ENCODE peak calls at places on chromosome 13, in six cellular contexts. R is AG09319, I is CD14-positive monocyte, Q is adrenal gland, G is A549, T is psoas muscle. J is an unnamed sample.
A peak's percentile ranks its signal among the peaks of the same experiment; 100 is the strongest.

GRCh38 chr13:24615911-24616472 is 64.2 kb upstream of the ATP12A start:
- DNase-seq in R (no peak), I (no peak), Q (no peak), G (no peak), T (no peak), J (no peak)

GRCh38 chr13:30319130-30319529 is 11.8 kb upstream of the KATNAL1 start:
- DNase-seq in R (no peak), I (no peak), Q (no peak), G (no peak), T (no peak), J (no peak)

GRCh38 chr13:87827479-87827878 is 156.3 kb downstream of the SLITRK5 start:
- DNase-seq in R (no peak), I (no peak), Q (no peak), G (no peak), T (no peak), J (no peak)

GRCh38 chr13:46679369-46680180 is 117.4 kb downstream of the ESD start:
- DNase-seq in R (peak; percentile 57), I (no peak), Q (no peak), G (no peak), T (no peak), J (no peak)

GRCh38 chr13:32642858-32643257 is 56.6 kb downstream of the PDS5B start:
- DNase-seq in R (no peak), I (no peak), Q (no peak), G (no peak), T (no peak), J (no peak)

GRCh38 chr13:42968906-42969305 is 23.1 kb downstream of the EPSTI1 start:
- DNase-seq in R (no peak), I (no peak), Q (no peak), G (no peak), T (no peak), J (peak; percentile 37)

GRCh38 chr13:105530468-105530867 is 1005.0 kb downstream of the EFNB2 start:
- DNase-seq in R (no peak), I (no peak), Q (no peak), G (no peak), T (no peak), J (no peak)

GRCh38 chr13:91347996-91348905 is 764 bp downstream of the MIR17HG start:
- DNase-seq in R (no peak), I (peak; percentile 59), Q (peak; percentile 20), G (peak; percentile 48), T (peak; percentile 64), J (peak; percentile 37)

GRCh38 chr13:94065741-94066140 is 413.7 kb downstream of the DCT start:
- DNase-seq in R (no peak), I (no peak), Q (no peak), G (no peak), T (no peak), J (no peak)

GRCh38 chr13:24605923-24606372 is 74.3 kb upstream of the ATP12A start:
- DNase-seq in R (no peak), I (no peak), Q (no peak), G (no peak), T (no peak), J (no peak)

GRCh38 chr13:71759506-71760225 is 107.3 kb downstream of the DACH1 start:
- DNase-seq in R (no peak), I (no peak), Q (no peak), G (no peak), T (no peak), J (no peak)

GRCh38 chr13:110302154-110302553 is 4.8 kb downstream of the COL4A1 start:
- DNase-seq in R (no peak), I (no peak), Q (no peak), G (no peak), T (no peak), J (no peak)

GRCh38 chr13:26656919-26657318 is 99.4 kb downstream of the WASF3 start:
- DNase-seq in R (peak; percentile 20), I (no peak), Q (peak; percentile 68), G (no peak), T (no peak), J (no peak)

GRCh38 chr13:112767506-112768471 is 78.0 kb downstream of the ATP11A start:
- DNase-seq in R (no peak), I (peak; percentile 83), Q (peak; percentile 51), G (no peak), T (no peak), J (no peak)

GRCh38 chr13:106063591-106064308 is 471.7 kb downstream of the EFNB2 start:
- DNase-seq in R (no peak), I (no peak), Q (no peak), G (no peak), T (no peak), J (no peak)

GRCh38 chr13:51759240-51759639 is 44.7 kb downstream of the DHRS12 start:
- DNase-seq in R (no peak), I (no peak), Q (no peak), G (no peak), T (no peak), J (no peak)

GRCh38 chr13:40187836-40188591 is 478.4 kb downstream of the FOXO1 start:
- DNase-seq in R (no peak), I (no peak), Q (no peak), G (no peak), T (no peak), J (no peak)

GRCh38 chr13:31204592-31204991 is 4.8 kb downstream of the B3GLCT start:
- DNase-seq in R (peak; percentile 32), I (no peak), Q (no peak), G (peak; percentile 10), T (no peak), J (no peak)

GRCh38 chr13:100019780-100020356 is 38.3 kb downstream of the ZIC2 start:
- DNase-seq in R (no peak), I (no peak), Q (no peak), G (no peak), T (no peak), J (no peak)

GRCh38 chr13:93698016-93698613 is 471.5 kb downstream of the GPC6 start:
- DNase-seq in R (no peak), I (no peak), Q (no peak), G (no peak), T (no peak), J (no peak)

GRCh38 chr13:91133941-91134772 is 213.3 kb upstream of the MIR17HG start:
- DNase-seq in R (no peak), I (no peak), Q (peak; percentile 34), G (peak; percentile 18), T (no peak), J (peak; percentile 17)

GRCh38 chr13:27270594-27271520 is at the start of gene RASL11A:
- DNase-seq in R (peak; percentile 87), I (peak; percentile 55), Q (peak; percentile 79), G (peak; percentile 41), T (peak; percentile 91), J (peak; percentile 77)

GRCh38 chr13:112182831-112183543 is 116.0 kb downstream of the SOX1 start:
- DNase-seq in R (no peak), I (no peak), Q (no peak), G (no peak), T (no peak), J (no peak)

GRCh38 chr13:32811297-32811800 is 204.9 kb upstream of the KL start:
- DNase-seq in R (peak; percentile 60), I (no peak), Q (no peak), G (no peak), T (no peak), J (no peak)

GRCh38 chr13:20489185-20489820 is 36.4 kb downstream of the CRYL1 start:
- DNase-seq in R (no peak), I (no peak), Q (no peak), G (no peak), T (no peak), J (no peak)

GRCh38 chr13:80399340-80400163 is 58.6 kb upstream of the SPRY2 start:
- DNase-seq in R (no peak), I (no peak), Q (no peak), G (no peak), T (no peak), J (no peak)

GRCh38 chr13:111941845-111942447 is 125.0 kb upstream of the SOX1 start:
- DNase-seq in R (no peak), I (no peak), Q (no peak), G (no peak), T (no peak), J (no peak)

GRCh38 chr13:28489536-28489935 is 5.4 kb downstream of the FLT1 start:
- DNase-seq in R (peak; percentile 57), I (no peak), Q (no peak), G (no peak), T (no peak), J (no peak)

GRCh38 chr13:28492527-28493367 is 2.2 kb downstream of the FLT1 start:
- DNase-seq in R (no peak), I (no peak), Q (no peak), G (no peak), T (no peak), J (no peak)

GRCh38 chr13:28488376-28489005 is 6.4 kb downstream of the FLT1 start:
- DNase-seq in R (no peak), I (no peak), Q (no peak), G (no peak), T (no peak), J (no peak)

GRCh38 chr13:28493740-28494536 is 990 bp downstream of the FLT1 start:
- DNase-seq in R (no peak), I (no peak), Q (no peak), G (no peak), T (no peak), J (peak; percentile 14)

GRCh38 chr13:28489975-28490550 is 4.9 kb downstream of the FLT1 start:
- DNase-seq in R (no peak), I (no peak), Q (no peak), G (no peak), T (no peak), J (no peak)
- TF ChIP-seq CTCF in R (no peak), I (no peak), Q (no peak), G (no peak), T (no peak), J (no peak)

GRCh38 chr13:107788464-107789165 is 426.7 kb downstream of the LIG4 start:
- DNase-seq in R (no peak), I (no peak), Q (no peak), G (no peak), T (no peak), J (no peak)
- TF ChIP-seq CTCF in R (no peak), I (no peak), Q (no peak), G (no peak), T (no peak), J (no peak)

GRCh38 chr13:114260818-114261217 is 20.6 kb upstream of the UPF3A start:
- DNase-seq in R (no peak), I (no peak), Q (no peak), G (no peak), T (no peak), J (no peak)

GRCh38 chr13:114261328-114261965 is 20.0 kb upstream of the UPF3A start:
- DNase-seq in R (no peak), I (no peak), Q (no peak), G (no peak), T (no peak), J (no peak)

GRCh38 chr13:114266241-114266640 is 15.2 kb upstream of the UPF3A start:
- DNase-seq in R (no peak), I (no peak), Q (no peak), G (no peak), T (no peak), J (no peak)

GRCh38 chr13:114264886-114265611 is 16.4 kb upstream of the UPF3A start:
- DNase-seq in R (peak; percentile 30), I (no peak), Q (no peak), G (no peak), T (no peak), J (no peak)

GRCh38 chr13:114263590-114263989 is 17.8 kb upstream of the UPF3A start:
- DNase-seq in R (no peak), I (no peak), Q (no peak), G (no peak), T (no peak), J (no peak)
- TF ChIP-seq CTCF in R (no peak), I (no peak), Q (no peak), G (no peak), T (no peak), J (no peak)

GRCh38 chr13:35157143-35157755 is 215.2 kb downstream of the NBEA start:
- DNase-seq in R (no peak), I (no peak), Q (no peak), G (peak; percentile 17), T (no peak), J (peak; percentile 17)
- TF ChIP-seq CTCF in R (peak; percentile 64), I (peak; percentile 75), Q (peak; percentile 81), G (peak; percentile 68), T (peak; percentile 68), J (peak; percentile 86)

J was measured in progenitor cell of endocrine pancreas.